ENCODE peak calls at places on chromosomes 13 and 19, in nine cellular contexts. G is psoas muscle, K is left lung, P is HFF-Myc, B is uterus, J is mammary epithelial cell, U is lower leg skin, E is left ventricle myocardium inferior, L is endodermal cell. I is an unnamed sample.

GRCh38 chr19:55688422-55689218 is 13.6 kb downstream of the EPN1 start:
- DNase-seq in U (no peak), L (no peak), G (no peak), E (peak; percentile 14), P (no peak), B (no peak), K (peak; percentile 76), J (no peak), I (peak; percentile 91)

GRCh38 chr13:51502206-51502651 is 49.4 kb upstream of the INTS6 start:
- DNase-seq in J (peak; percentile 75), G (no peak), K (no peak), E (no peak), P (no peak), L (no peak), B (no peak), U (no peak), I (no peak)

GRCh38 chr13:92830821-92831220 is 395.8 kb upstream of the GPC6 start:
- DNase-seq in K (no peak), B (no peak), U (no peak), E (no peak), J (no peak), G (no peak), L (no peak), P (no peak), I (no peak)

GRCh38 chr13:75687145-75687763 is 51.1 kb downstream of the LMO7 start:
- DNase-seq in K (no peak), P (peak; percentile 24), J (peak; percentile 53), U (no peak), B (no peak), L (no peak), E (no peak), G (no peak), I (no peak)

GRCh38 chr19:46983097-46983496 is 36.5 kb upstream of the NPAS1 start:
- DNase-seq in L (no peak), U (no peak), G (no peak), J (no peak), B (no peak), E (no peak), K (no peak), P (no peak), I (no peak)

GRCh38 chr13:56861472-56861871 is 279.2 kb upstream of the PRR20A start:
- DNase-seq in K (no peak), L (no peak), G (no peak), U (no peak), B (no peak), P (no peak), J (no peak), E (no peak), I (no peak)

GRCh38 chr19:29771708-29772415 is 39.9 kb upstream of the CCNE1 start:
- DNase-seq in E (peak; percentile 28), K (peak; percentile 50), P (no peak), U (no peak), L (peak; percentile 92), G (peak; percentile 34), J (peak; percentile 30), B (no peak), I (no peak)

GRCh38 chr19:45638930-45639729 is at the start of gene EML2:
- DNase-seq in U (peak; percentile 91), G (peak; percentile 49), K (peak; percentile 93), J (peak; percentile 45), L (peak; percentile 95), P (no peak), E (peak; percentile 56), B (no peak), I (peak; percentile 86)

GRCh38 chr19:39497850-39498261 is 891 bp upstream of the DLL3 start:
- DNase-seq in J (no peak), L (peak; percentile 91), B (no peak), P (no peak), G (no peak), K (peak; percentile 64), U (no peak), E (no peak), I (peak; percentile 66)
- TF ChIP-seq CTCF in J (peak; percentile 31), L (peak; percentile 61), B (peak; percentile 40), P (peak; percentile 28), G (peak; percentile 49), K (no peak), U (no peak), E (peak; percentile 41), I (no peak)

GRCh38 chr13:113491982-113492381 is 1.5 kb upstream of the DCUN1D2 start:
- DNase-seq in B (no peak), L (no peak), P (no peak), U (no peak), E (no peak), G (no peak), K (no peak), J (no peak), I (no peak)

GRCh38 chr13:113490496-113491417 is at the start of gene DCUN1D2:
- DNase-seq in B (peak; percentile 93), G (peak; percentile 96), E (peak; percentile 95), U (peak; percentile 98), L (peak; percentile 96), J (peak; percentile 96), K (peak; percentile 99), P (peak; percentile 66), I (peak; percentile 97)

GRCh38 chr13:113491418-113491883 is 940 bp upstream of the DCUN1D2 start:
- DNase-seq in B (no peak), J (peak; percentile 27), E (peak; percentile 45), U (no peak), L (peak; percentile 77), P (no peak), G (peak; percentile 49), K (peak; percentile 88), I (peak; percentile 30)

GRCh38 chr13:113495494-113496251 is 5.2 kb upstream of the DCUN1D2 start:
- DNase-seq in P (no peak), E (no peak), K (peak; percentile 68), J (no peak), L (peak; percentile 80), G (no peak), U (no peak), B (no peak), I (no peak)

DNA sequence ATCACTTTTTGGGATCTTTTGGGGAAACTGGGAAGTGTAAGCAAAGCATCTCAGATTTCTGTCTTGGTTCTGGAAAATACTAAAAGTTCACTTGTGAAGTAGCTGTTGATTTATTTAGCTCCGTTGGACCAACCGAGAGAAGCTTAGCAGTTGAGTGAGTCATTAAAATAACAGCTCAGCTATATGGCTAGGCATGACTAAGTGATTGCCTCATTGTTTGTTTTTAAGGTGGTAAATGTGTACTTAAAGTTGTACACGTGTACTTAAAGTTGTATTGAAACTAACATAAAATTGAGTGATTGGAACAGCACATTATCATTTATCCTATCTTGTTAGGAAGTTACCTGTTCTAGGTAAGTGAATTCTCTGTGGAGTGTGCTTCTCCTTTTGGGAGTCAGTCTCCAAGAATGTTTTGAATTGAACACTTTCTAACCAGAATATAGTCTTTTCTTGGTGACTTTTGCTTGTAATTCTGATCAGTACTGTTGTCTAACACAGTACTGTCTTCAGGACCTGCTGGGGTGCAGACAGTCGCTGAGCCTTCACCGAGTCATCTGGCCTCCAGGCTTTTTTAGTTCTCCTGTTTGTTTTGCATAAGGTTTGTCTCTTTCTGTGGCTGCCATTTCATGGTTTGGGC is 2.9 kb upstream of the DCUN1D2 start:
- DNase-seq in E (no peak), B (no peak), U (no peak), G (no peak), J (peak; percentile 88), L (no peak), K (no peak), P (peak; percentile 86), I (peak; percentile 47)
- H3K4me3 ChIP-seq in E (peak overlapping the region; percentile 8), B (no peak overlapping the region), U (no peak overlapping the region), G (peak overlapping the region; percentile 32), J (peak overlapping the region; percentile 16), L (peak overlapping the region; percentile 81), K (peak overlapping the region; percentile 7), P (peak overlapping the region; percentile 8), I (no peak overlapping the region)

GRCh38 chr13:40970803-40971202 is 48.3 kb downstream of the ELF1 start:
- DNase-seq in J (no peak), P (no peak), E (no peak), G (no peak), L (no peak), U (no peak), K (no peak), B (no peak), I (no peak)

GRCh38 chr13:40975441-40975840 is 43.7 kb downstream of the ELF1 start:
- DNase-seq in E (no peak), U (no peak), K (no peak), J (peak; percentile 27), L (no peak), B (no peak), G (no peak), P (no peak), I (no peak)

GRCh38 chr13:40971321-40971720 is 47.8 kb downstream of the ELF1 start:
- DNase-seq in L (no peak), J (no peak), P (no peak), U (no peak), B (no peak), E (no peak), K (no peak), G (no peak), I (no peak)

GRCh38 chr13:40973409-40973808 is 45.7 kb downstream of the ELF1 start:
- DNase-seq in U (no peak), B (no peak), L (no peak), E (no peak), P (no peak), J (no peak), K (no peak), G (no peak), I (no peak)

DNA sequence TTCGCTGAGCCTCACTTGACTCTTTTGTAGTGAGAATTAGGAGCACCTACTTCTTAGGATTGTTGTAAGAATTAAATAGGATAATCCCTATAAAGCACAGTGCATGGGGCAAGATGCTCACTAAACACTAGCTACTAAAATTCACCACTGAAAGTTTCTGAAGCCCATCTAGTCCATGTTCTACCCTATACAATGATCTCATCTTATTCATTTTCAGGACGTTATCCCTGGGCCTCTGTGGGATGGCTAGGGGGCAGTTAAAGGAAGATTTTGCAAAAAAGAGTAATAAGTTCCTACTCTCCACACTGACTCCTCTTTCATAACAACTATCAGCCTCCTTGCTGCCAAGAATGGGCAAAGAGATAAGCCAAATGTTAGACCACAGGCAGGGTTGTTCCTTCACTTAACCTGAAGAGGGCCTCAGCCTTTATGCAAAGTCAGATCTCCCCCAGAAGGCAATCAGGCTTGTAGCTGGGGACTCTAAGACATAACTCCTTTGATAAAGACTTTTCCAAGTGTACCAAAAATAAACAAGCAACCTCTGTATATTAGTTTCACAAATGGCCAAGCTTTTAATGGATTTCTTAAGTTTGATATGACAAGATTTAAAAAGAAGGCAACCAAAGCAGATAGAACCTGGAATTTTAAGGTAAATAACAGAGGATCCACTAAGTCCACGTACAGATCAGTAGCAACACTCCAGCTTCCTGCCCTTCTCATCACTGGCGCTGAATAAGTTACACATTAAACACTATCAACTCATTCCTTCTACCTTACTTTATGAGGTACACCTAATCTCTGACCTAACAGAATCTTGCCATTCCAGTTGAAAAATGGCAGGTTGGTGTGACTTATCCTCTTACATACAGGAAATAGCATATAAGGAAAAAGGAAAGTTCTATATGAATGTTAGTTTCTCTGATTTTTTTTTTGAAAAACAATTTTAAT is 44.4 kb downstream of the ELF1 start:
- DNase-seq in K (no peak), B (no peak), U (no peak), G (no peak), L (peak; percentile 64), J (peak; percentile 23), E (no peak), P (no peak), I (no peak)
- TF ChIP-seq CTCF in K (no peak), B (peak; percentile 3), U (no peak), G (peak; percentile 42), L (peak; percentile 82), J (peak; percentile 59), E (peak; percentile 59), P (peak; percentile 40), I (no peak)

DNA sequence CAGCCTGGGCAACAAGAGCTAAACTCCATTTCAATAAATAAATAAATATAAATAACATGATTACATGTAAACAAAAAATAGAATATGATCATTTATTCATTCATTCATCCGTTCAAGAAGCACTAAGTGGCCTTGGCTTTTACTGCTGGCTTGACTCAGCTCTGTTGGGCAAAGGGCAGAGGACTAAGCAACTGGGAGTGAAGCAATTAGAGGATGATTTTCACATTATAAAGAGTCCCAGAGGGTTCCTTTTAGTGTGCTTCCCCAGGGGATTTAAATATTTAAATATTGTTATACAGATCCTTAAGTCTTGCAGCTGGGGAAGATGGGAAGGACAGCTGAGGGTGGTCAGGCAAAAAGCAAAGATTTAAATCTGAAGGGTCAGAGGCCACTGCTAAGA is 34.9 kb upstream of the FLT1 start:
- DNase-seq in B (no peak), K (no peak), J (no peak), E (no peak), L (no peak), U (no peak), G (no peak), P (no peak), I (no peak)
- H3K4me3 ChIP-seq in B (no peak overlapping the region), K (no peak overlapping the region), J (no peak overlapping the region), E (no peak overlapping the region), L (no peak overlapping the region), U (no peak overlapping the region), G (no peak overlapping the region), P (no peak overlapping the region), I (no peak overlapping the region)

I was measured in mucosa of descending colon.